ENCODE peak calls at places on chromosomes 5 and 9, in seven cellular contexts. A is IMR-90, S is H9, D is GM23248, H is PC-9, O is fibroblast of lung, C is GM23338. M is an unnamed sample.

GRCh38 chr5:140567871-140568270 is 3.2 kb downstream of the SLC35A4 start:
- DNase-seq in A (no peak), S (no peak), D (no peak), H (no peak), O (no peak), C (no peak), M (no peak)

GRCh38 chr9:107918749-107919148 is 429.2 kb upstream of the KLF4 start:
- DNase-seq in A (no peak), S (no peak), D (no peak), H (no peak), O (no peak), C (no peak), M (no peak)

GRCh38 chr5:155434681-155435080 is 421.1 kb downstream of the KIF4B start:
- DNase-seq in A (no peak), S (no peak), D (no peak), H (no peak), O (no peak), C (no peak), M (no peak)

GRCh38 chr5:36156619-36157018 is 4.7 kb downstream of the SKP2 start:
- DNase-seq in A (peak; percentile 69), S (no peak), D (peak; percentile 79), H (no peak), O (no peak), C (no peak), M (no peak)

GRCh38 chr9:35820076-35820475 is 5.2 kb upstream of the HINT2 start:
- DNase-seq in A (peak; percentile 77), S (no peak), D (peak; percentile 93), H (no peak), O (peak; percentile 55), C (no peak), M (peak; percentile 75)

GRCh38 chr5:132019857-132020555 is 8.5 kb upstream of the ACSL6 start:
- DNase-seq in A (no peak), S (no peak), D (no peak), H (no peak), O (no peak), C (no peak), M (no peak)

GRCh38 chr5:121366515-121366914 is 485.2 kb upstream of the FTMT start:
- DNase-seq in A (peak; percentile 80), S (no peak), D (peak; percentile 63), H (no peak), O (peak; percentile 81), C (no peak), M (peak; percentile 80)

GRCh38 chr9:83596899-83597504 is 25.9 kb upstream of the IDNK start:
- DNase-seq in A (no peak), S (peak; percentile 74), D (peak; percentile 38), H (peak; percentile 32), O (peak; percentile 23), C (peak; percentile 84), M (peak; percentile 43)

GRCh38 chr5:140795259-140795641 is 598 bp downstream of the PCDHA2 start:
- DNase-seq in A (no peak), S (peak; percentile 44), D (peak; percentile 26), H (no peak), O (no peak), C (peak; percentile 85), M (no peak)

GRCh38 chr5:136080483-136081180 is 51.8 kb downstream of the TGFBI start:
- DNase-seq in A (peak; percentile 94), S (peak; percentile 87), D (peak; percentile 91), H (peak; percentile 94), O (peak; percentile 93), C (peak; percentile 83), M (no peak)

GRCh38 chr9:107491081-107492053 is 1.8 kb upstream of the KLF4 start:
- DNase-seq in A (no peak), S (peak; percentile 39), D (peak; percentile 53), H (peak; percentile 74), O (peak; percentile 51), C (peak; percentile 53), M (no peak)

GRCh38 chr5:132099073-132099748 is 25.6 kb downstream of the CSF2 start:
- DNase-seq in A (no peak), S (no peak), D (peak; percentile 53), H (no peak), O (no peak), C (no peak), M (no peak)

GRCh38 chr5:169701910-169702451 is 64.9 kb downstream of the DOCK2 start:
- DNase-seq in A (peak; percentile 64), S (no peak), D (peak; percentile 70), H (no peak), O (peak; percentile 76), C (peak; percentile 52), M (peak; percentile 65)
- H2AFZ ChIP-seq in A (peak overlapping the region; percentile 73), S (no peak overlapping the region), D (peak overlapping the region; percentile 38), H (no peak overlapping the region), O (peak overlapping the region; percentile 53), C (no peak overlapping the region), M (peak overlapping the region; percentile 6)

GRCh38 chr9:111963995-111964394 is 67.4 kb downstream of the UGCG start:
- DNase-seq in A (no peak), S (no peak), D (no peak), H (no peak), O (no peak), C (no peak), M (no peak)
- H3K4me1 ChIP-seq in A (peaks cover 25% of the 10 kb centered on the region), S (no peaks in the 10 kb centered on the region), D (peaks cover 53% of the 10 kb centered on the region), H (peaks cover 30% of the 10 kb centered on the region), O (peaks cover 21% of the 10 kb centered on the region), C (no peaks in the 10 kb centered on the region), M (peaks cover 33% of the 10 kb centered on the region)

GRCh38 chr5:128777052-128777451 is 188.2 kb upstream of the SLC27A6 start:
- DNase-seq in A (no peak), S (no peak), D (no peak), H (no peak), O (no peak), C (no peak), M (no peak)
- H2AFZ ChIP-seq in A (no peak overlapping the region), S (no peak overlapping the region), D (no peak overlapping the region), H (no peak overlapping the region), O (no peak overlapping the region), C (peak overlapping the region; percentile 20), M (no peak overlapping the region)

GRCh38 chr5:134508521-134509195 is 16.8 kb upstream of the JADE2 start:
- DNase-seq in A (no peak), S (no peak), D (no peak), H (no peak), O (no peak), C (no peak), M (no peak)

GRCh38 chr5:134511796-134512660 is 13.4 kb upstream of the JADE2 start:
- DNase-seq in A (peak; percentile 63), S (peak; percentile 83), D (peak; percentile 71), H (peak; percentile 73), O (peak; percentile 88), C (peak; percentile 87), M (peak; percentile 53)

GRCh38 chr5:134512661-134512999 is 12.8 kb upstream of the JADE2 start:
- DNase-seq in A (no peak), S (peak; percentile 48), D (no peak), H (no peak), O (no peak), C (peak; percentile 57), M (no peak)

GRCh38 chr5:134509308-134510040 is 16.0 kb upstream of the JADE2 start:
- DNase-seq in A (peak; percentile 52), S (peak; percentile 48), D (peak; percentile 49), H (peak; percentile 80), O (peak; percentile 24), C (no peak), M (peak; percentile 79)

DNA sequence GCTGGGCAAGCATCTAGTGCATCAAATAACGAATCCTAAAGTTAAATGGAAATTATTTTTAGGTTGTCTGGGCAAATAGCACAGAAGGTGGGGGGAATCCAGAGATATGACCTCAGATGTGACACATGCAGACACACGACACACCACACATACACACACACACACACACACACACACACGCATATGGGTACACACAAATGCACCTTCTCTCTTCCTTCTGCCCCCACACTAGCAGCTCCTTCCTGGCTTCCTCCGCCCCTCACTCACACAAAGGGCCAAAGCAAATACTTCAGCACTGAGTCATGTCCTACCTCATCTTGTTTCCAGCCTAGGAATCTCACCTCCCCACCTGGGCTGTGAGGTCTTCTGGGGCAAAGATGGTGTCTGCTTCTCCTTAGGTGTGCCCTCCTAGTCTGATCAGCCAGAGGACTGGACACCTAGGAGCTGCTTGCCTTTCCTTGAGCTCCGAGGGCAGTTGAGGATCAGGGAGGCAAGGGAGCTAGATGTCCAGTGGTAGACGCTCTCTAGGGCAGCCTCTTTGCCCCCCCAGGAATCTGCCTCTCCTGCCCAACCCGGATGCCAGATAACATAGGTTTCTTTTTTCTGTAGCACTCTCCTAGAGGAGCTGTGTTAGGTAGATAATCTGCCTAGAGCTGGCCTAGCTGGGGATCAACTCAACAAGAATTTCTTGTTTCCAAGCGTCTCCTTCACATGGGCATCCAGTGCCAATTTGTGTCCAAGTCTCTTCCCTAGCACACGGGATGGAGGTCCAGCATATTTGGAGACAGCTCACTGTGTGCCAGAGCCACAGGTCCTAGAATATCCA is 14.3 kb upstream of the JADE2 start:
- DNase-seq in A (peak; percentile 69), S (peak; percentile 93), D (peak; percentile 47), H (peak; percentile 82), O (no peak), C (peak; percentile 90), M (peak; percentile 89)
- H3K4me1 ChIP-seq in A (peaks cover 33% of the 10 kb centered on the region), S (peaks cover 14% of the 10 kb centered on the region), D (peaks cover 26% of the 10 kb centered on the region), H (peaks cover 72% of the 10 kb centered on the region), O (peaks cover 13% of the 10 kb centered on the region), C (peaks cover 36% of the 10 kb centered on the region), M (peaks cover 58% of the 10 kb centered on the region)

DNA sequence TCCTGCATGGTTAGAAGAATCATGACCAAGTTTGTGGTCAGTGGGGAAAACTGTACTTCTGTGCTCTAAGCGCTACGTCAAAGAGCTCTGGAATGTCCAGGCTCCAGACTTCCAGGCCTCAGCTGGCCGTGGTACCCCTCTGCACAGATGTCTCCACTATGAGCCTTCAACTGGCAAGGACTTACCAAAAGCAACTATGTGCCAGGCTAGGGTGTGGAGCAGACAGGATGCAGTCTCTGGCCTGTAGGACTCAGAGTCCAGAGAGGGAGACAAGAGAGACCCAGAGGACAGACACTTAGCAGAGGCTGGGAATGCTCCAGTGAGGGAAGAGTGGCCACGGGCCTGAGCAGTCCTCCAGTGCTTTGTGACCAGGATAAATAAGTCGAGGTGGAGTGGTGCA is 31.0 kb upstream of the TCF7 start:
- DNase-seq in A (peak; percentile 12), S (no peak), D (peak; percentile 41), H (no peak), O (no peak), C (no peak), M (no peak)
- H2AFZ ChIP-seq in A (no peak overlapping the region), S (no peak overlapping the region), D (no peak overlapping the region), H (no peak overlapping the region), O (no peak overlapping the region), C (no peak overlapping the region), M (no peak overlapping the region)

GRCh38 chr9:127783111-127783621 is 2.7 kb upstream of the CDK9 start:
- DNase-seq in A (no peak), S (no peak), D (no peak), H (no peak), O (no peak), C (no peak), M (no peak)
- H3K4me1 ChIP-seq in A (no peaks in the 10 kb centered on the region), S (no peaks in the 10 kb centered on the region), D (peaks cover 6% of the 10 kb centered on the region), H (peaks cover 8% of the 10 kb centered on the region), O (peaks cover 8% of the 10 kb centered on the region), C (peaks cover 16% of the 10 kb centered on the region), M (peaks cover 10% of the 10 kb centered on the region)

GRCh38 chr9:34171753-34172535 is 6.9 kb upstream of the UBAP1 start:
- DNase-seq in A (no peak), S (no peak), D (no peak), H (no peak), O (no peak), C (peak; percentile 43), M (no peak)
- H2AFZ ChIP-seq in A (no peak overlapping the region), S (no peak overlapping the region), D (no peak overlapping the region), H (no peak overlapping the region), O (no peak overlapping the region), C (no peak overlapping the region), M (no peak overlapping the region)

GRCh38 chr5:74310386-74310785 is 330.1 kb downstream of the ENC1 start:
- DNase-seq in A (peak; percentile 44), S (no peak), D (peak; percentile 42), H (peak; percentile 29), O (no peak), C (no peak), M (peak; percentile 50)
- H3K4me1 ChIP-seq in A (peaks cover under 1% of the 10 kb centered on the region), S (no peaks in the 10 kb centered on the region), D (peaks cover 35% of the 10 kb centered on the region), H (peaks cover 45% of the 10 kb centered on the region), O (peaks cover 2% of the 10 kb centered on the region), C (peaks cover 5% of the 10 kb centered on the region), M (peaks cover 20% of the 10 kb centered on the region)